ENCODE peak calls at places on chromosomes 6 and 20, in four cellular contexts. N is H9, X is esophagus squamous epithelium, O is AG04450. E is an unnamed sample.

GRCh38 chr20:54294094-54294493 is 86.2 kb downstream of the PFDN4 start:
- DNase-seq in N (no peak), X (no peak), O (no peak), E (no peak)

GRCh38 chr20:53655909-53656652 is 62.4 kb upstream of the ZNF217 start:
- DNase-seq in N (no peak), X (no peak), O (no peak), E (no peak)

GRCh38 chr6:43147289-43147688 is 23.8 kb upstream of the SRF start:
- DNase-seq in N (no peak), X (no peak), O (no peak), E (no peak)

GRCh38 chr6:2749972-2750600 is 636 bp downstream of the MYLK4 start:
- DNase-seq in N (no peak), X (no peak), O (no peak), E (no peak)

GRCh38 chr6:11424395-11425050 is 113.0 kb upstream of the TMEM170B start:
- DNase-seq in N (no peak), X (no peak), O (no peak), E (no peak)

GRCh38 chr6:108751851-108752732 is 96.1 kb upstream of the ARMC2 start:
- DNase-seq in N (no peak), X (no peak), O (no peak), E (no peak)

GRCh38 chr6:28977351-28978136 is 27.6 kb downstream of the ZNF311 start:
- DNase-seq in N (peak; percentile 53), X (no peak), O (no peak), E (no peak)

GRCh38 chr6:3585320-3585935 is 128.6 kb upstream of the SLC22A23 start:
- DNase-seq in N (no peak), X (no peak), O (peak; percentile 24), E (no peak)

GRCh38 chr6:53240139-53240538 is 91.5 kb upstream of the GCM1 start:
- DNase-seq in N (no peak), X (no peak), O (no peak), E (no peak)
- H3K27ac ChIP-seq in N (no peak overlapping the region), X (no peak overlapping the region), O (no peak overlapping the region), E (no peak overlapping the region)

DNA sequence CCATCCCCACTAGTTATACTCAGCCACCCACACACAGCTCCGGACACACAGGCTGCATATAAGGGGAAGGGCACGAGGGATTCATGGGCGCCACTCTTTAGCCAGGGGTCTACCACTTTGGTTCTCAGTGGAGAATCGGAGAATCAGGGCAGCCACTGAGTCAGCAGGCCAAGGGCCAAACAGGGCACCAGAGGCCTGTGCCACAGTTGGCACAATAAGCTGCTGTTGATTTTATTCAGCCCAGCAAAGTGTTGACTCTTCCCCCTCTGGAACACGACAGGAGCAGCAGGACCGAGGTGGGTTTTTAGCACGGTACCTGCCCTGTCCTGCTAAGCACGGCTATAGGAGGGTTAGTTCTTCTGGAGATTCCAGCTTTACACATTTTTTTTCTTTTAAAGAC is 48.3 kb downstream of the GJA10 start:
- DNase-seq in N (no peak), X (no peak), O (no peak), E (no peak)
- H3K27ac ChIP-seq in N (no peak overlapping the region), X (no peak overlapping the region), O (no peak overlapping the region), E (no peak overlapping the region)

GRCh38 chr6:106618324-106618723 is 11.0 kb downstream of the RTN4IP1 start:
- DNase-seq in N (no peak), X (no peak), O (no peak), E (no peak)
- H3K27ac ChIP-seq in N (no peak overlapping the region), X (no peak overlapping the region), O (no peak overlapping the region), E (no peak overlapping the region)

GRCh38 chr6:128403618-128404444 is 116.6 kb downstream of the PTPRK start:
- DNase-seq in N (no peak), X (no peak), O (no peak), E (no peak)
- H3K27ac ChIP-seq in N (no peak overlapping the region), X (no peak overlapping the region), O (no peak overlapping the region), E (no peak overlapping the region)

DNA sequence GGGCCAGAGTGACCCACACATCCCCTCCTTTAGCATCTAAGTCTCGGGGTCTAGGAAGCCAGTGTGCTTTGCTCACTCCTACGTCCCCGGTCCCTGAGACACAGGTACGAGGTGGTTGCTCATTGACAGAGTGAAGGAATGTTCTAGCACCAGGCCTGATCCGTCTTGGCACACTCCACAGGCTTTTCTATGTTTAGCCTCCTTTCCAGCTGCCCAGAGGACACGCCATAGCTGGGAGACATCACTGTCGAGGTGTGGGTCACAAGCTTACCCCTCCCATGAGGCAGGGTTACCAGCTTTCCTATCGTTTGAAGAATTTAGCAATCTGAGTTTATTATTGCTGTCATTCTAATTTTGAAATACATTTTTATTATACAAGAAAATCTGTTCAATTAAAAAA is 30.4 kb upstream of the IER3 start:
- DNase-seq in N (no peak), X (no peak), O (no peak), E (no peak)
- H3K27ac ChIP-seq in N (no peak overlapping the region), X (no peak overlapping the region), O (no peak overlapping the region), E (no peak overlapping the region)

GRCh38 chr6:87322304-87323212 is at the start of gene SMIM8:
- DNase-seq in N (peak; percentile 90), X (peak; percentile 21), O (peak; percentile 18), E (no peak)
- H3K27ac ChIP-seq in N (no peak within 1 kb of the TSS), X (peak within 1 kb of the TSS; percentile 84), O (no peak within 1 kb of the TSS), E (peak within 1 kb of the TSS; percentile 82)

DNA sequence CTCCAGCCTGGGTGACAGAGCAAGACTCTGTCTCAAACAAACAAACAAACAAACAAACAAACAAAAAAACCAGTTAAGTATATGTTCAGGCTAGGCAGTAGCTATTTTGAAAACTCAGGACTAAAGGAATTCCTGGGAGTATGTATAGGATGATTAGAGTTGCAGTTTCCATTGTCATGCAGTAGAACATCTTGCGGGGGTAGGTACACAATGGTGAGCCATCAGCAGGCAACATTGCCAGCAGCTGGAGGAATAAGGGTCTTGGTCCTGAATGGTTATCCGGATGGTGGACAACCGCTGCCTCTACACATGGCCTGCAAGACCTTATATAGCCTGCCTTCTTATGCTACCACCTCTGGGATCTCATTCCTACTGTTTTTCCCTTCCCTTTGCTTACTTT is 297.5 kb downstream of the SOX4 start:
- DNase-seq in N (peak; percentile 47), X (no peak), O (no peak), E (no peak)
- H3K27ac ChIP-seq in N (no peak overlapping the region), X (no peak overlapping the region), O (no peak overlapping the region), E (no peak overlapping the region)

E was measured in vagina.